ENCODE peak calls at places on chromosomes 5 and 9, in seven cellular contexts. F is CD4-positive, alpha-beta T cell; C is stomach; P is AG10803; T is Calu3; X is T1000; A is T-helper 9 cell. U is an unnamed sample.

GRCh38 chr5:149417714-149418368 is 38.7 kb upstream of the IL17B start:
- DNase-seq in T (no peak), P (no peak), A (no peak), X (no peak), F (no peak), C (no peak), U (no peak)

GRCh38 chr5:145946112-145946861 is 9.9 kb downstream of the SH3RF2 start:
- DNase-seq in C (no peak), P (peak), F (no peak), X (peak), T (peak), A (no peak), U (no peak)

GRCh38 chr9:87581949-87582637 is 84.4 kb downstream of the DAPK1 start:
- DNase-seq in F (no peak), X (no peak), T (no peak), P (no peak), C (no peak), A (no peak), U (no peak)

GRCh38 chr9:89661956-89662717 is 57.3 kb downstream of the GADD45G start:
- DNase-seq in T (peak), C (peak), P (peak), F (no peak), A (no peak), X (no peak), U (peak)

GRCh38 chr9:83526901-83527300 is 11.3 kb downstream of the FRMD3 start:
- DNase-seq in C (no peak), F (no peak), A (no peak), T (no peak), P (no peak), X (no peak), U (peak)

GRCh38 chr9:23820731-23821399 is 5.2 kb downstream of the ELAVL2 start:
- DNase-seq in F (no peak), A (no peak), P (no peak), C (no peak), X (no peak), T (no peak), U (peak)

GRCh38 chr5:39187873-39188731 is 31.3 kb downstream of the FYB1 start:
- DNase-seq in F (no peak), A (no peak), X (no peak), T (no peak), C (no peak), P (no peak), U (no peak)

GRCh38 chr5:10588779-10589447 is 25.0 kb downstream of the ANKRD33B start:
- DNase-seq in P (no peak), F (no peak), C (no peak), A (no peak), T (no peak), X (no peak), U (no peak)

GRCh38 chr5:145965804-145966203 is 29.4 kb downstream of the SH3RF2 start:
- DNase-seq in F (no peak), A (no peak), T (no peak), X (no peak), C (no peak), P (no peak), U (no peak)